ENCODE peak calls at places on chromosomes 12 and 14, in six cellular contexts. One of them, this sample, is unnamed.

GRCh38 chr14:39376671-39377403 is 55.4 kb downstream of the FBXO33 start:
- DNase-seq in stimulated activated CD8-positive, alpha-beta memory T cell treated with anti-CD3 and anti-CD28 coated beads, Interleukin-7, amount 100 ng/mL, for 1 hour: no peak
- DNase-seq in hepatocyte: peak; percentile 14
- DNase-seq in HT1080: peak; percentile 56
- DNase-seq in H9: no peak
- DNase-seq in SHP77: no peak
- DNase-seq in this sample: no peak

GRCh38 chr12:47080725-47081502 is 1.2 kb upstream of the AMIGO2 start:
- DNase-seq in H9: no peak
- DNase-seq in stimulated activated CD8-positive, alpha-beta memory T cell treated with anti-CD3 and anti-CD28 coated beads, Interleukin-7, amount 100 ng/mL, for 1 hour: peak; percentile 20
- DNase-seq in HT1080: peak; percentile 79
- DNase-seq in SHP77: peak; percentile 81
- DNase-seq in hepatocyte: peak; percentile 56
- DNase-seq in this sample: no peak

GRCh38 chr14:64504897-64505771 is 564 bp downstream of the ZBTB1 start:
- DNase-seq in stimulated activated CD8-positive, alpha-beta memory T cell treated with anti-CD3 and anti-CD28 coated beads, Interleukin-7, amount 100 ng/mL, for 1 hour: peak; percentile 61
- DNase-seq in HT1080: peak; percentile 85
- DNase-seq in H9: peak; percentile 88
- DNase-seq in hepatocyte: peak; percentile 94
- DNase-seq in SHP77: peak; percentile 83
- DNase-seq in this sample: peak; percentile 94

GRCh38 chr12:52740591-52740990 is 36.6 kb downstream of the KRT76 start:
- DNase-seq in stimulated activated CD8-positive, alpha-beta memory T cell treated with anti-CD3 and anti-CD28 coated beads, Interleukin-7, amount 100 ng/mL, for 1 hour: no peak
- DNase-seq in hepatocyte: no peak
- DNase-seq in SHP77: no peak
- DNase-seq in H9: no peak
- DNase-seq in HT1080: no peak
- DNase-seq in this sample: peak; percentile 83

GRCh38 chr14:105061428-105062047 is 3.7 kb downstream of the GPR132 start:
- DNase-seq in stimulated activated CD8-positive, alpha-beta memory T cell treated with anti-CD3 and anti-CD28 coated beads, Interleukin-7, amount 100 ng/mL, for 1 hour: no peak
- DNase-seq in hepatocyte: peak; percentile 3
- DNase-seq in HT1080: no peak
- DNase-seq in H9: no peak
- DNase-seq in SHP77: no peak
- DNase-seq in this sample: no peak

GRCh38 chr14:49207451-49207850 is 378.7 kb downstream of the RPS29 start:
- DNase-seq in HT1080: no peak
- DNase-seq in SHP77: no peak
- DNase-seq in stimulated activated CD8-positive, alpha-beta memory T cell treated with anti-CD3 and anti-CD28 coated beads, Interleukin-7, amount 100 ng/mL, for 1 hour: no peak
- DNase-seq in hepatocyte: no peak
- DNase-seq in H9: no peak
- DNase-seq in this sample: no peak

GRCh38 chr14:85607571-85608219 is 77.8 kb downstream of the FLRT2 start:
- DNase-seq in H9: no peak
- DNase-seq in stimulated activated CD8-positive, alpha-beta memory T cell treated with anti-CD3 and anti-CD28 coated beads, Interleukin-7, amount 100 ng/mL, for 1 hour: no peak
- DNase-seq in hepatocyte: peak; percentile 39
- DNase-seq in SHP77: no peak
- DNase-seq in HT1080: peak; percentile 92
- DNase-seq in this sample: no peak

GRCh38 chr14:104879983-104880565 is 15.0 kb downstream of the CEP170B start:
- DNase-seq in HT1080: no peak
- DNase-seq in hepatocyte: no peak
- DNase-seq in SHP77: no peak
- DNase-seq in stimulated activated CD8-positive, alpha-beta memory T cell treated with anti-CD3 and anti-CD28 coated beads, Interleukin-7, amount 100 ng/mL, for 1 hour: no peak
- DNase-seq in H9: no peak
- DNase-seq in this sample: no peak

GRCh38 chr12:53485955-53486729 is 13.1 kb downstream of the MAP3K12 start:
- DNase-seq in hepatocyte: no peak
- DNase-seq in stimulated activated CD8-positive, alpha-beta memory T cell treated with anti-CD3 and anti-CD28 coated beads, Interleukin-7, amount 100 ng/mL, for 1 hour: no peak
- DNase-seq in H9: no peak
- DNase-seq in HT1080: no peak
- DNase-seq in SHP77: no peak
- DNase-seq in this sample: no peak

GRCh38 chr12:49505672-49506071 is 33.2 kb upstream of the KCNH3 start:
- DNase-seq in SHP77: no peak
- DNase-seq in stimulated activated CD8-positive, alpha-beta memory T cell treated with anti-CD3 and anti-CD28 coated beads, Interleukin-7, amount 100 ng/mL, for 1 hour: no peak
- DNase-seq in H9: no peak
- DNase-seq in HT1080: no peak
- DNase-seq in hepatocyte: no peak
- DNase-seq in this sample: no peak

GRCh38 chr12:131917139-131917710 is 11.9 kb upstream of the PUS1 start:
- DNase-seq in stimulated activated CD8-positive, alpha-beta memory T cell treated with anti-CD3 and anti-CD28 coated beads, Interleukin-7, amount 100 ng/mL, for 1 hour: no peak
- DNase-seq in SHP77: no peak
- DNase-seq in H9: peak; percentile 79
- DNase-seq in HT1080: no peak
- DNase-seq in hepatocyte: peak; percentile 60
- DNase-seq in this sample: no peak

This sample was measured in NCI-H2171.